ENCODE peak calls at places on chromosomes 11 and 22, in six cellular contexts. Z is Peyer's patch, N is Caco-2, R is aorta, L is HL-60, I is HepG2. B is an unnamed sample.

GRCh38 chr22:20725987-20726558 is 47.8 kb upstream of the SERPIND1 start:
- DNase-seq in Z (no peak), N (no peak), R (no peak), L (no peak), I (no peak), B (no peak)

GRCh38 chr11:11027271-11027670 is 169.4 kb upstream of the ZBED5 start:
- DNase-seq in Z (no peak), N (no peak), R (no peak), L (no peak), I (no peak), B (peak)

GRCh38 chr22:32823024-32823730 is 21.7 kb downstream of the TIMP3 start:
- DNase-seq in Z (peak), N (peak), R (no peak), L (peak), I (peak), B (no peak)

GRCh38 chr11:2428322-2428795 is 16.0 kb downstream of the TRPM5 start:
- DNase-seq in Z (peak), N (peak), R (no peak), L (no peak), I (peak), B (no peak)

GRCh38 chr11:134272381-134273316 is 3.5 kb upstream of the GLB1L3 start:
- DNase-seq in Z (peak), N (peak), R (no peak), L (no peak), I (peak), B (peak)

GRCh38 chr11:26621147-26621546 is 49.1 kb upstream of the MUC15 start:
- DNase-seq in Z (no peak), N (no peak), R (no peak), L (no peak), I (no peak), B (peak)

GRCh38 chr11:3609416-3610265 is 32.2 kb downstream of the ART5 start:
- DNase-seq in Z (peak), N (peak), R (no peak), L (no peak), I (peak), B (peak)

GRCh38 chr11:12319734-12320387 is 57.5 kb upstream of the PARVA start:
- DNase-seq in Z (no peak), N (no peak), R (no peak), L (no peak), I (no peak), B (no peak)

GRCh38 chr11:123211134-123211879 is 16.3 kb upstream of the CLMP start:
- DNase-seq in Z (no peak), N (no peak), R (no peak), L (no peak), I (no peak), B (no peak)

GRCh38 chr22:38564669-38565068 is 5.3 kb downstream of the DMC1 start:
- DNase-seq in Z (no peak), N (no peak), R (no peak), L (no peak), I (no peak), B (no peak)

GRCh38 chr11:88455974-88456373 is 118.4 kb upstream of the CTSC start:
- DNase-seq in Z (no peak), N (no peak), R (no peak), L (no peak), I (no peak), B (no peak)

GRCh38 chr22:39467390-39467901 is 10.6 kb downstream of the MGAT3 start:
- DNase-seq in Z (no peak), N (no peak), R (no peak), L (no peak), I (no peak), B (no peak)

GRCh38 chr11:2193099-2193886 is 21.7 kb upstream of the TH start:
- DNase-seq in Z (no peak), N (no peak), R (no peak), L (no peak), I (no peak), B (no peak)

GRCh38 chr11:2761131-2762030 is 61.6 kb upstream of the KCNQ1OT1 start:
- DNase-seq in Z (peak), N (no peak), R (peak), L (no peak), I (no peak), B (no peak)

GRCh38 chr11:131095501-131096185 is 179.4 kb upstream of the SNX19 start:
- DNase-seq in Z (no peak), N (no peak), R (no peak), L (no peak), I (no peak), B (no peak)

GRCh38 chr11:129067454-129067853 is 124.7 kb downstream of the ARHGAP32 start:
- DNase-seq in Z (no peak), N (no peak), R (no peak), L (no peak), I (no peak), B (no peak)

GRCh38 chr11:69296890-69297224 is 2.9 kb downstream of the MYEOV start:
- DNase-seq in Z (no peak), N (no peak), R (no peak), L (no peak), I (no peak), B (no peak)

GRCh38 chr11:66388746-66389386 is 17.3 kb upstream of the SLC29A2 start:
- DNase-seq in Z (peak), N (peak), R (no peak), L (no peak), I (peak), B (peak)

GRCh38 chr11:85627332-85627997 is at the start of gene DLG2:
- DNase-seq in Z (no peak), N (peak), R (no peak), L (no peak), I (no peak), B (no peak)

GRCh38 chr11:92199991-92200390 is 24.6 kb upstream of the FAT3 start:
- DNase-seq in Z (no peak), N (no peak), R (no peak), L (no peak), I (no peak), B (no peak)

GRCh38 chr11:83895516-83895915 is 609.3 kb upstream of the CCDC90B start:
- DNase-seq in Z (no peak), N (no peak), R (no peak), L (no peak), I (no peak), B (no peak)

GRCh38 chr11:125842319-125842948 is 9.3 kb downstream of the PATE4 start:
- DNase-seq in Z (no peak), N (no peak), R (no peak), L (no peak), I (no peak), B (no peak)

GRCh38 chr11:6319001-6319878 is 1.1 kb downstream of the CAVIN3 start:
- DNase-seq in Z (peak), N (no peak), R (peak), L (no peak), I (no peak), B (no peak)

GRCh38 chr11:8019671-8020597 is 32.8 kb downstream of the EIF3F start:
- DNase-seq in Z (peak), N (no peak), R (peak), L (no peak), I (no peak), B (no peak)

GRCh38 chr11:2675540-2675939 is 24.3 kb downstream of the KCNQ1OT1 start:
- DNase-seq in Z (peak), N (no peak), R (peak), L (no peak), I (no peak), B (no peak)

GRCh38 chr11:31987118-31988005 is 103.5 kb upstream of the RCN1 start:
- DNase-seq in Z (no peak), N (no peak), R (no peak), L (no peak), I (no peak), B (no peak)

GRCh38 chr22:30262917-30263741 is 3.5 kb downstream of the OSM start:
- DNase-seq in Z (peak), N (peak), R (peak), L (no peak), I (peak), B (no peak)

GRCh38 chr11:3735827-3736226 is 61.5 kb downstream of the NUP98 start:
- DNase-seq in Z (no peak), N (no peak), R (no peak), L (no peak), I (no peak), B (no peak)

GRCh38 chr11:79400717-79401330 is 40.0 kb downstream of the TENM4 start:
- DNase-seq in Z (no peak), N (peak), R (peak), L (no peak), I (peak), B (no peak)

GRCh38 chr22:25062378-25063095 is 110.0 kb downstream of the KIAA1671 start:
- DNase-seq in Z (peak), N (no peak), R (peak), L (no peak), I (no peak), B (no peak)

GRCh38 chr22:42357634-42358296 is 74.4 kb downstream of the NFAM1 start:
- DNase-seq in Z (no peak), N (no peak), R (no peak), L (no peak), I (no peak), B (no peak)

GRCh38 chr11:96748639-96749370 is 359.0 kb downstream of the JRKL start:
- DNase-seq in Z (no peak), N (no peak), R (no peak), L (no peak), I (no peak), B (peak)

GRCh38 chr11:16881766-16882165 is 132.4 kb downstream of the PLEKHA7 start:
- DNase-seq in Z (no peak), N (no peak), R (no peak), L (no peak), I (no peak), B (no peak)

GRCh38 chr11:16881074-16881709 is 133.0 kb downstream of the PLEKHA7 start:
- DNase-seq in Z (no peak), N (peak), R (no peak), L (no peak), I (no peak), B (peak)

GRCh38 chr11:16879690-16880089 is 134.5 kb downstream of the PLEKHA7 start:
- DNase-seq in Z (no peak), N (no peak), R (no peak), L (no peak), I (no peak), B (no peak)

GRCh38 chr11:16880184-16880583 is 134.0 kb downstream of the PLEKHA7 start:
- DNase-seq in Z (no peak), N (no peak), R (no peak), L (no peak), I (no peak), B (no peak)

DNA sequence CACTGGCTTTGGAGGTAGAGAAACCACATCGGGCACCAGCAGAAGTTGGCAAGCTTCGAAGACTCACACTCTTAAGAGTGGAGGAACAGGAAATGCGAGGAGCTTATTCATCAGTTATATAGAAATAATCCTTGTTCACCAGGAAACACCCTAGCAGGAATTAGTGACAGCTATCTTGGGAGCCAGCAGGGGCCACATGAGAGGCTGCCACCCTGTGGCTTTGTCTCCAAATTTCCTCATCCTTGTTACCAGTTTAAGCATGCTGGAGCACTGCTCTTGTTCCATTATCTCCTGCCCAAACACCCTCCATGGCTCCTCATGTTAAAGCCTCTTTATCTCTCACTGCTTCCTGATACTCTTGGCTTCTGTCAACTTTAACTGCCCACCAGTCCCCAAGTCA is 131.0 kb downstream of the PLEKHA7 start:
- DNase-seq in Z (peak), N (peak), R (no peak), L (no peak), I (no peak), B (no peak)
- H3K4me3 ChIP-seq in Z (no peak), N (no peak), R (no peak), L (no peak), I (no peak), B (no peak)

DNA sequence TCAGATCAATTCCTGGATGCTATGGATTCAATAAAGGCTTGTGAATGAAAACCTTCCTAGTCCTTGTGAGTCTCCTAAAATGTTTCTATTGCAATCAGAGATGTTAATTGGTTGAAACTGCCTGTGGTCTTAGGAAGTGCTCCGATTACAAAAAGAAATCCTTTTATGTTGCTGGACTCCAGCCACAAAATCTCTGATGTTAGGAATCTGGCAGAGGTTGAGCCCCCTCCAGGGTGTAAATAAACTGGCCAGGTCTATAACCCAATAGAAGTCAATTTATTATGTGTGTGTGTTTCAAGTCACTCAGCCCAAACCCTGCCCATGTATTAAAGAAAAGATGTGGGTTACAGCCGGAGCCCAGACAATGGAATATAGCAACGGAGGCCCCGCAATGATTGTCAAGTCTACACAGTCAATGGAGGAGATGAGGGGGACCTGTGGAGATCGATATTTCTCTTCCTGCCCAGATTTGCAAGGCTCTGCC is 218.1 kb upstream of the SORL1-AS1 start:
- DNase-seq in Z (no peak), N (no peak), R (no peak), L (no peak), I (no peak), B (no peak)
- H3K4me3 ChIP-seq in Z (no peak), N (no peak), R (no peak), L (no peak), I (no peak), B (no peak)

GRCh38 chr11:72245232-72245816 is 1.3 kb upstream of the PHOX2A start:
- DNase-seq in Z (no peak), N (no peak), R (no peak), L (no peak), I (no peak), B (no peak)

GRCh38 chr11:72243173-72243566 is 806 bp downstream of the PHOX2A start:
- DNase-seq in Z (no peak), N (no peak), R (peak), L (no peak), I (no peak), B (no peak)

GRCh38 chr11:72242141-72242540 is 1.8 kb downstream of the PHOX2A start:
- DNase-seq in Z (no peak), N (no peak), R (no peak), L (no peak), I (no peak), B (no peak)

GRCh38 chr11:72244317-72245231 is 598 bp upstream of the PHOX2A start:
- DNase-seq in Z (no peak), N (no peak), R (peak), L (no peak), I (no peak), B (no peak)

GRCh38 chr11:72243567-72244316 is at the start of gene PHOX2A:
- DNase-seq in Z (no peak), N (no peak), R (peak), L (no peak), I (no peak), B (no peak)
- H3K4me3 ChIP-seq in Z (peak), N (no peak), R (no peak), L (no peak), I (no peak), B (peak)

GRCh38 chr11:61510980-61511373 is 2.4 kb downstream of the LRRC10B start:
- DNase-seq in Z (no peak), N (no peak), R (no peak), L (no peak), I (no peak), B (no peak)

GRCh38 chr11:61510178-61510979 is 1.8 kb downstream of the LRRC10B start:
- DNase-seq in Z (no peak), N (no peak), R (no peak), L (no peak), I (no peak), B (no peak)

GRCh38 chr11:61511383-61511782 is 2.8 kb downstream of the LRRC10B start:
- DNase-seq in Z (no peak), N (no peak), R (no peak), L (no peak), I (no peak), B (no peak)

GRCh38 chr11:61507962-61508824 is at the start of gene LRRC10B:
- DNase-seq in Z (peak), N (peak), R (peak), L (peak), I (no peak), B (no peak)

DNA sequence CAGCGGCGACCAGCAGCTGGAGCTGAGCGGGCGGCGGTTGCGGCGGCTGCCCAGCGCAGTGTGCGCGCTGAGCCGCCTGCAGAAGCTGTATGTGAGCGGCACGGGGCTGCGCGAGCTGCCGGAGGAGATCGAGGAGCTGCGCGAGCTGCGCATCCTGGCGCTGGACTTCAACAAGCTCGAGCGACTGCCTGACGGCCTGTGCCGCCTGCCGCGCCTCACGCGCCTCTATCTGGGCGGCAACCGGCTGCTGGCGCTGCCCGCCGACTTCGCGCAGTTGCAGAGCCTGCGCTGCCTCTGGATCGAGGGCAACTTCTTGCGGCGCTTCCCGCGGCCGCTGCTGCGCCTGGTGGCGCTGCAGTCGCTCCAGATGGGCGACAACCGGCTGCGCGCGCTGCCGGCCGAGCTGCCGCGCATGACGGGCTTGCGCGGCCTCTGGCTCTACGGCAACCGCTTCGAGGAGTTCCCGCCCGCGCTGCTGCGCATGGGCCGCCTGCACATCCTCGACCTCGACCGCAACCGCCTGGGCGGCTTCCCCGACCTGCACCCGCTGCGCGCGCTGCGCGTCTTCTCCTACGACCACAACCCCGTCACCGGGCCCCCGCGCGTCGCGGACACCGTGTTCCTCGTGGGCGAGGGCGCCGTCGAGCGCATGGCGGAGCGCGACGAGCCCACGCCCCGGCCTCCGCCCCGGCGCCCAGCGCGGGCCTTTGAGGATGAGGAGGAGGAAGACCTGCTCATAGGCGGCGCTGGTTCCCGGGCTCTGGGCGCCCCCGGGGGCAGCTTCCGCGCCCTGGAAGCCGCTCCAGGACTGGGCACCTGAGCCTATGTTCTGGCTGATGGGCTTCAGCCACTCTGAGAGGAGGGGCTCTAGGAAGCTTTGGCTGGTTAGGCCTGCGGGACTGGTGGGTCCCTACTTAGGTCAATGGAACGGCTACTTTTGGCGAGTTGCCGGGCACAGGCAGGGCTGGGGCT is 795 bp downstream of the LRRC10B start:
- DNase-seq in Z (peak), N (peak), R (peak), L (peak), I (peak), B (peak)
- H3K4me3 ChIP-seq in Z (peak), N (peak), R (no peak), L (no peak), I (peak), B (peak)

DNA sequence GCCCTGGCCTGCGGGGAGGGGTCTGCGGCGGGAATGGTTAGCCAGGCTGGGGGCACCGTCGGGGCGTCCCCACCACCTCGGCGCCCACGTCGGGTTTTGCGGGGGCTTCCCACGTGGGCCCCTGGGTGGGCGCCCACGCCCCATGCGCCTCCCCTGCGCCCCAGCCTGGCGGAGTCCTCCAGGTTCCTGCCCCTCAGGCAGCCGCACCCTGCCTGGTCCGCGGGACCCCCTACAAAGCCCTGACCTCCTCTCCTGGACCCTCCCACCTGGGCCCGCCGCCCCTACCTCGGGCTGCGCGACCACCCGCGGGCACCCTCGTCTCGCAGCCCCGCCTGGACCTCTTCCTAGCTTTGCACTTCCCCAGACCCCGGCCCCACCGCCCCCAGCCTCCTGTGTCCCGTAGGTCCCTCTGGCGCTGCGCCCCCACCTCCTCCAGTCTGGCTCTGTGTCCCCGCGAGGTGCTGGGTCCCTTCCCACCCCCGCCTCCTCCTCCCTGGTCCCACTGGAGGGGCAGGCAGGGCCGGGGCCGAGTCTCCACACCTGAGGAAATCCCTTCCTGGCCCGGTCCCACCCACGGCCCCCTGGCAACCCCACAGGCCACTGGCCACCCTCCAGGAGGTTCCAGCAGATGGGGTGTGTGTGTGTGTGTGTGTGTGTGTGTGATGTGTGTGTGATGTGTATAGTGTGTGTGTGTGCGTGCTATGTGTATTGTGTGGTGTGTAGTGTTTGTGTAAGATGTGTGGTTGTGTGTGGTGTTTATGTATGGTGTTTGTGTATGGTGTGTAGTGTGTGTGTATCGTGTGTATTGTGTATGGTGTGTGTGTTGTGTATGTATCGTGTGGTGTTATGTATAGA is 11.8 kb downstream of the PIM3 start:
- DNase-seq in Z (peak), N (no peak), R (peak), L (no peak), I (no peak), B (no peak)
- H3K4me3 ChIP-seq in Z (peak), N (peak), R (no peak), L (peak), I (peak), B (no peak)

DNA sequence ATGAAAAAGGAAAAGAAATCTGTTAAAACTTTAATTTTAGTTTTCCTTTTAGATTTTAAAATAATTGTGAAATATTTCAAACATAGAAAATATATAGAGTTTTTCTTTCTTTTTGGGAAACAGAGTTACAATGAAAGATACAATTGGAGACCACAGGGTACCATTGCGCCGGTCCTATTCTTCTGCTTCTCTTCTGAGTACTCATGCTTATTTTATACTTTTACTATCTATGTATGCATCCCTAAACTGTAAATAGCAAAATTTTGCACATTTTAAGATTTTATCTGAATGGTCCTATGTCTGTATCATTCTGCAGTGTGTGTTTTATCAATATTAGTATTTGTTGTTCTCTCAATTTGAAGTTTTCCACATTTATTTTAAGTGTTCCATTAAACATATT is 65.0 kb downstream of the EHF start:
- DNase-seq in Z (no peak), N (no peak), R (no peak), L (no peak), I (no peak), B (no peak)
- H3K4me3 ChIP-seq in Z (no peak), N (no peak), R (no peak), L (no peak), I (no peak), B (no peak)

GRCh38 chr11:104672897-104673296 is 225.4 kb downstream of the CASP12 start:
- DNase-seq in Z (no peak), N (no peak), R (no peak), L (no peak), I (no peak), B (no peak)
- H3K4me3 ChIP-seq in Z (no peak), N (no peak), R (no peak), L (no peak), I (no peak), B (no peak)

B was measured in skeletal muscle cell.